ENCODE peak calls at places on chromosomes 11 and 22, in seven cellular contexts. R, U, I, Y, K, E and A are unnamed samples. For H3K9me3, the result is how much of the 10 kb centered on the place peaks cover.

GRCh38 chr22:28051787-28052356 is 132.8 kb upstream of the PITPNB start:
- DNase-seq in R (peak), U (peak), I (peak), Y (no peak), K (peak), E (peak), A (no peak)

GRCh38 chr11:90668502-90668901 is 445.7 kb upstream of the CHORDC1 start:
- DNase-seq in R (no peak), U (no peak), I (no peak), Y (no peak), K (no peak), E (no peak), A (no peak)

GRCh38 chr11:134660416-134660815 is 248.4 kb upstream of the B3GAT1 start:
- DNase-seq in R (no peak), U (no peak), I (no peak), Y (no peak), K (no peak), E (no peak), A (no peak)

GRCh38 chr22:44351037-44351436 is 38.3 kb upstream of the SHISAL1 start:
- DNase-seq in R (no peak), U (no peak), I (no peak), Y (no peak), K (no peak), E (no peak), A (no peak)

GRCh38 chr22:21816472-21816786 is 51.0 kb downstream of the MAPK1 start:
- DNase-seq in R (no peak), U (no peak), I (no peak), Y (no peak), K (no peak), E (no peak), A (no peak)

GRCh38 chr11:44979536-44980399 is 29.1 kb upstream of the TP53I11 start:
- DNase-seq in R (no peak), U (no peak), I (peak), Y (no peak), K (no peak), E (peak), A (no peak)

GRCh38 chr22:18000441-18001039 is 23.8 kb downstream of the MICAL3 start:
- DNase-seq in R (no peak), U (peak), I (peak), Y (no peak), K (no peak), E (no peak), A (peak)

GRCh38 chr11:75475767-75476650 is 43.0 kb upstream of the KLHL35 start:
- DNase-seq in R (peak), U (no peak), I (peak), Y (no peak), K (peak), E (no peak), A (no peak)

GRCh38 chr11:68929706-68930605 is 26.3 kb downstream of the IGHMBP2 start:
- DNase-seq in R (no peak), U (no peak), I (no peak), Y (no peak), K (no peak), E (no peak), A (no peak)

GRCh38 chr11:27672836-27673464 is 27.3 kb downstream of the BDNF start:
- DNase-seq in R (no peak), U (no peak), I (no peak), Y (no peak), K (peak), E (no peak), A (no peak)

GRCh38 chr11:34345991-34346480 is 11.8 kb downstream of the ABTB2 start:
- DNase-seq in R (peak), U (peak), I (no peak), Y (no peak), K (peak), E (no peak), A (no peak)

GRCh38 chr22:41810022-41810421 is 9.5 kb downstream of the CCDC134 start:
- DNase-seq in R (no peak), U (no peak), I (no peak), Y (no peak), K (no peak), E (no peak), A (no peak)

GRCh38 chr11:114925591-114925990 is 247.3 kb downstream of the NXPE2 start:
- DNase-seq in R (peak), U (no peak), I (no peak), Y (no peak), K (no peak), E (no peak), A (no peak)

GRCh38 chr11:83292709-83293435 is 6.7 kb upstream of the CCDC90B start:
- DNase-seq in R (peak), U (peak), I (peak), Y (peak), K (peak), E (peak), A (no peak)

GRCh38 chr11:19777342-19778102 is 64.9 kb downstream of the NAV2 start:
- DNase-seq in R (no peak), U (peak), I (no peak), Y (peak), K (peak), E (no peak), A (no peak)

GRCh38 chr11:75565221-75565814 is 3.3 kb downstream of the SERPINH1 start:
- DNase-seq in R (peak), U (no peak), I (no peak), Y (no peak), K (peak), E (no peak), A (no peak)

GRCh38 chr11:43573233-43573632 is 107.3 kb upstream of the HSD17B12 start:
- DNase-seq in R (no peak), U (peak), I (no peak), Y (no peak), K (no peak), E (peak), A (no peak)

GRCh38 chr22:32482708-32483107 is 8.1 kb downstream of the FBXO7 start:
- DNase-seq in R (no peak), U (no peak), I (no peak), Y (no peak), K (no peak), E (no peak), A (no peak)

GRCh38 chr22:25495286-25495685 is 69.2 kb upstream of the GRK3 start:
- DNase-seq in R (no peak), U (peak), I (peak), Y (no peak), K (no peak), E (no peak), A (no peak)

GRCh38 chr11:66857927-66858185 is 992 bp downstream of the LRFN4 start:
- DNase-seq in R (no peak), U (no peak), I (no peak), Y (no peak), K (no peak), E (no peak), A (no peak)

GRCh38 chr11:123509737-123510578 is 79.9 kb downstream of the GRAMD1B start:
- DNase-seq in R (no peak), U (peak), I (peak), Y (peak), K (peak), E (no peak), A (no peak)

GRCh38 chr11:67020949-67021348 is 2.0 kb upstream of the SYT12 start:
- DNase-seq in R (no peak), U (no peak), I (no peak), Y (no peak), K (no peak), E (no peak), A (no peak)

GRCh38 chr22:17334983-17335382 is 34.3 kb upstream of the CECR2 start:
- DNase-seq in R (no peak), U (no peak), I (no peak), Y (no peak), K (no peak), E (no peak), A (no peak)

GRCh38 chr11:126573325-126574076 is 218.0 kb downstream of the ST3GAL4 start:
- DNase-seq in R (no peak), U (peak), I (no peak), Y (no peak), K (no peak), E (no peak), A (no peak)

GRCh38 chr11:36492724-36493304 is 17.3 kb downstream of the TRAF6 start:
- DNase-seq in R (no peak), U (peak), I (no peak), Y (no peak), K (peak), E (peak), A (no peak)

GRCh38 chr11:11789735-11790369 is 51.9 kb upstream of the USP47 start:
- DNase-seq in R (peak), U (peak), I (peak), Y (no peak), K (peak), E (no peak), A (no peak)

GRCh38 chr11:74011360-74012071 is 2.6 kb upstream of the UCP3 start:
- DNase-seq in R (no peak), U (no peak), I (no peak), Y (no peak), K (no peak), E (no peak), A (peak)

GRCh38 chr22:25950101-25950500 is 208.1 kb downstream of the MYO18B start:
- DNase-seq in R (no peak), U (no peak), I (no peak), Y (no peak), K (no peak), E (no peak), A (no peak)

GRCh38 chr11:3157381-3158130 is 7.6 kb downstream of the OSBPL5 start:
- DNase-seq in R (peak), U (no peak), I (no peak), Y (no peak), K (no peak), E (no peak), A (no peak)

GRCh38 chr11:1122356-1123002 is 35.3 kb upstream of the MUC5AC start:
- DNase-seq in R (peak), U (no peak), I (no peak), Y (no peak), K (no peak), E (no peak), A (no peak)

GRCh38 chr11:72583616-72584292 is 90.5 kb downstream of the PDE2A start:
- DNase-seq in R (no peak), U (no peak), I (no peak), Y (no peak), K (no peak), E (no peak), A (no peak)

GRCh38 chr22:22997262-22997898 is 72.9 kb upstream of the GNAZ start:
- DNase-seq in R (no peak), U (no peak), I (no peak), Y (no peak), K (no peak), E (no peak), A (no peak)

GRCh38 chr22:25027959-25028840 is 75.7 kb downstream of the KIAA1671 start:
- DNase-seq in R (no peak), U (peak), I (no peak), Y (no peak), K (no peak), E (no peak), A (no peak)

DNA sequence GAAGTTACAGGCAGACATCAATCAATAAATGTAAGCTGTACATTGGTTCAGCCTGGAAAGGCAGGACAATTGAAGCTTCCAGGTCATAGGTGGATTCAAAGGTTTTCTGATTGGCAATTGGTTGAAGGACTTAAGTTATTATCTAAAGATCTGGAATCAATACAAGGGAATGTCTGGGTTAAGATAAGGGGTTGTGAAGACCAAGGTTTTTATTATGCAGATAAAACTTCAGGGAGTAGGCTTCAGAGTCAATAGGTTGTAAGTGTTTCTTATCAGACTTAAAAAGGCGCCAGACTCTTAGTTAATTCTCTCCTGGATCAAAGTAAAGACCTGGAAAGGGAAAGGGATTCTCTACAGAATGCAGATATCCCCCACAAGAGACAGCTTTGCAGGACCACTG is 935.4 kb downstream of the TBC1D22A start:
- DNase-seq in R (no peak), U (no peak), I (no peak), Y (no peak), K (no peak), E (no peak), A (no peak)
- H3K9me3 ChIP-seq in R (under half), U (under half), I (under half), Y (under half), K (under half), E (under half), A (under half)

GRCh38 chr22:48476599-48476998 is 1351.1 kb downstream of the BRD1 start:
- DNase-seq in R (no peak), U (no peak), I (no peak), Y (no peak), K (no peak), E (no peak), A (no peak)
- H3K9me3 ChIP-seq in R (under half), U (under half), I (under half), Y (half or more), K (under half), E (under half), A (under half)

GRCh38 chr22:47282851-47283250 is 520.4 kb downstream of the TBC1D22A start:
- DNase-seq in R (no peak), U (no peak), I (no peak), Y (no peak), K (no peak), E (no peak), A (no peak)
- H3K9me3 ChIP-seq in R (under half), U (under half), I (under half), Y (under half), K (under half), E (under half), A (under half)

DNA sequence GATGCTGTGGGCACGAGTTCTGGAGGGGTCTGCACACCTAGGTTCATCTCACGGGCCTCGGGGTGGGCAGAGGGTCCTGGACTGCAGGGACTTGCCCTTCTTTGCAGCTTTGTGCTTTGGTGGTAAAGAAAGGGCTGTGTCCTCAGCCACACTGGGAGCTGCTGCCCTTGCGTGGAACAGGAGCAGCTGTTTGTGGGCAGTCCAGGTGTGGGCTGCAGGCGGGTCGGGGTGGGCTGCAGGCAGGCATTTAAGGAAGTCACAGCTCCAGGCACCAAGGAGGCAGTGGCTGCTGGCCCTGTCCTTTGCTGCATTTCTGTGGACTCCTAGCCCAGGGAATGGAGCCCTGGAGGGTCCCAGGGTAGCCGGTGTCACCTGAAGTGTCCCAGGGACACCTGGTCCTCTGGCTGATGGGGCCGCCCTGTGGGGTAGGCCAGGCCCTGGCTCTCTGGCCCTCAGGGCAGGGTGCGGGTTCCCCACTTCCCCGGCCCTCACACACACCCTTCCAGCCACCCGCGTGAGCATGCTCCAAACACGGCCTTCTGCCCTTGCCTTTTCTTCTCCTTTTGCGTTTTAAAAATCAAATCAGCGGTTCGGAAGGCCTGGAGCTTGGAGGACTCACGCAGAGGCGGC is 1240.3 kb downstream of the BRD1 start:
- DNase-seq in R (no peak), U (no peak), I (no peak), Y (no peak), K (no peak), E (no peak), A (no peak)
- H3K9me3 ChIP-seq in R (under half), U (under half), I (under half), Y (half or more), K (under half), E (under half), A (under half)